ENCODE peak calls at places on chromosomes 12 and 14, in six cellular contexts. One of them, this sample, is unnamed.
A peak's percentile ranks its signal among the peaks of the same experiment; 100 is the strongest.

GRCh38 chr14:67532998-67533753 is at the start of gene PLEKHH1:
- DNase-seq in lower lobe of right lung: peak; percentile 85
- DNase-seq in mammary epithelial cell: peak; percentile 72
- DNase-seq in hepatocyte: peak; percentile 90
- DNase-seq in left ventricle myocardium inferior: peak; percentile 80
- DNase-seq in kidney: peak; percentile 92
- DNase-seq in this sample: peak; percentile 84

GRCh38 chr12:52168019-52168717 is 23.6 kb downstream of the KRT80 start:
- DNase-seq in mammary epithelial cell: peak; percentile 54
- DNase-seq in hepatocyte: peak; percentile 91
- DNase-seq in left ventricle myocardium inferior: no peak
- DNase-seq in kidney: no peak
- DNase-seq in lower lobe of right lung: no peak
- DNase-seq in this sample: peak; percentile 26

GRCh38 chr12:80400591-80400991 is 43.4 kb upstream of the PTPRQ start:
- DNase-seq in hepatocyte: no peak
- DNase-seq in left ventricle myocardium inferior: no peak
- DNase-seq in mammary epithelial cell: no peak
- DNase-seq in kidney: peak; percentile 45
- DNase-seq in lower lobe of right lung: no peak
- DNase-seq in this sample: no peak

GRCh38 chr12:102917026-102917787 is at the start of gene PAH:
- DNase-seq in hepatocyte: peak; percentile 86
- DNase-seq in lower lobe of right lung: peak; percentile 47
- DNase-seq in mammary epithelial cell: no peak
- DNase-seq in left ventricle myocardium inferior: no peak
- DNase-seq in kidney: peak; percentile 76
- DNase-seq in this sample: peak; percentile 63

GRCh38 chr12:109458771-109459208 is 18.3 kb downstream of the KCTD10 start:
- DNase-seq in left ventricle myocardium inferior: no peak
- DNase-seq in hepatocyte: no peak
- DNase-seq in lower lobe of right lung: no peak
- DNase-seq in kidney: no peak
- DNase-seq in mammary epithelial cell: no peak
- DNase-seq in this sample: no peak

GRCh38 chr14:75294649-75295033 is 16.0 kb downstream of the FOS start:
- DNase-seq in kidney: no peak
- DNase-seq in mammary epithelial cell: no peak
- DNase-seq in hepatocyte: peak; percentile 45
- DNase-seq in lower lobe of right lung: no peak
- DNase-seq in left ventricle myocardium inferior: no peak
- DNase-seq in this sample: no peak

GRCh38 chr12:32298917-32299316 is 100.4 kb upstream of the FGD4 start:
- DNase-seq in hepatocyte: no peak
- DNase-seq in mammary epithelial cell: no peak
- DNase-seq in lower lobe of right lung: no peak
- DNase-seq in kidney: no peak
- DNase-seq in left ventricle myocardium inferior: no peak
- DNase-seq in this sample: no peak

GRCh38 chr12:334114-334513 is 55.0 kb downstream of the KDM5A start:
- DNase-seq in mammary epithelial cell: no peak
- DNase-seq in hepatocyte: peak; percentile 11
- DNase-seq in kidney: no peak
- DNase-seq in lower lobe of right lung: no peak
- DNase-seq in left ventricle myocardium inferior: no peak
- DNase-seq in this sample: no peak

GRCh38 chr14:94394594-94395305 is 6.3 kb upstream of the SERPINA1 start:
- DNase-seq in left ventricle myocardium inferior: peak; percentile 38
- DNase-seq in lower lobe of right lung: peak; percentile 76
- DNase-seq in hepatocyte: peak; percentile 31
- DNase-seq in kidney: no peak
- DNase-seq in mammary epithelial cell: peak; percentile 47
- DNase-seq in this sample: no peak

GRCh38 chr12:113914806-113915205 is 51.3 kb downstream of the RBM19 start:
- DNase-seq in hepatocyte: no peak
- DNase-seq in left ventricle myocardium inferior: no peak
- DNase-seq in mammary epithelial cell: no peak
- DNase-seq in lower lobe of right lung: no peak
- DNase-seq in kidney: no peak
- DNase-seq in this sample: no peak

GRCh38 chr14:101542391-101542790 is 18.9 kb upstream of the DIO3 start:
- DNase-seq in hepatocyte: peak; percentile 79
- DNase-seq in mammary epithelial cell: no peak
- DNase-seq in lower lobe of right lung: no peak
- DNase-seq in kidney: no peak
- DNase-seq in left ventricle myocardium inferior: no peak
- DNase-seq in this sample: peak; percentile 50

GRCh38 chr14:34113991-34114390 is 163.1 kb upstream of the EGLN3 start:
- DNase-seq in left ventricle myocardium inferior: no peak
- DNase-seq in lower lobe of right lung: no peak
- DNase-seq in hepatocyte: no peak
- DNase-seq in kidney: no peak
- DNase-seq in mammary epithelial cell: no peak
- DNase-seq in this sample: no peak

GRCh38 chr12:131824450-131824849 is 3.7 kb upstream of the MMP17 start:
- DNase-seq in kidney: no peak
- DNase-seq in left ventricle myocardium inferior: no peak
- DNase-seq in lower lobe of right lung: no peak
- DNase-seq in mammary epithelial cell: no peak
- DNase-seq in hepatocyte: no peak
- DNase-seq in this sample: no peak

GRCh38 chr14:61602733-61603077 is 92.6 kb upstream of the HIF1A start:
- DNase-seq in left ventricle myocardium inferior: no peak
- DNase-seq in kidney: no peak
- DNase-seq in lower lobe of right lung: no peak
- DNase-seq in mammary epithelial cell: no peak
- DNase-seq in hepatocyte: no peak
- DNase-seq in this sample: peak; percentile 40

GRCh38 chr12:51519755-51520154 is 71.3 kb upstream of the SCN8A start:
- DNase-seq in kidney: no peak
- DNase-seq in hepatocyte: no peak
- DNase-seq in left ventricle myocardium inferior: no peak
- DNase-seq in mammary epithelial cell: no peak
- DNase-seq in lower lobe of right lung: no peak
- DNase-seq in this sample: no peak

GRCh38 chr12:70576341-70577282 is 60.6 kb downstream of the PTPRB start:
- DNase-seq in left ventricle myocardium inferior: no peak
- DNase-seq in kidney: no peak
- DNase-seq in mammary epithelial cell: peak; percentile 62
- DNase-seq in hepatocyte: peak; percentile 82
- DNase-seq in lower lobe of right lung: no peak
- DNase-seq in this sample: no peak

GRCh38 chr12:122866950-122867607 is 28.8 kb downstream of the VPS37B start:
- DNase-seq in mammary epithelial cell: no peak
- DNase-seq in hepatocyte: no peak
- DNase-seq in lower lobe of right lung: no peak
- DNase-seq in kidney: peak; percentile 80
- DNase-seq in left ventricle myocardium inferior: no peak
- DNase-seq in this sample: no peak

GRCh38 chr12:55641595-55641994 is 4.9 kb downstream of the OR10P1 start:
- DNase-seq in lower lobe of right lung: no peak
- DNase-seq in kidney: no peak
- DNase-seq in mammary epithelial cell: no peak
- DNase-seq in left ventricle myocardium inferior: no peak
- DNase-seq in hepatocyte: no peak
- DNase-seq in this sample: no peak

GRCh38 chr14:52315355-52315718 is 1.2 kb downstream of the PTGER2 start:
- DNase-seq in hepatocyte: no peak
- DNase-seq in mammary epithelial cell: no peak
- DNase-seq in lower lobe of right lung: peak; percentile 59
- DNase-seq in left ventricle myocardium inferior: no peak
- DNase-seq in kidney: no peak
- DNase-seq in this sample: no peak

GRCh38 chr12:95653761-95654546 is 102.7 kb upstream of the USP44 start:
- DNase-seq in hepatocyte: peak; percentile 49
- DNase-seq in lower lobe of right lung: no peak
- DNase-seq in kidney: no peak
- DNase-seq in mammary epithelial cell: peak; percentile 93
- DNase-seq in left ventricle myocardium inferior: no peak
- DNase-seq in this sample: peak; percentile 76

DNA sequence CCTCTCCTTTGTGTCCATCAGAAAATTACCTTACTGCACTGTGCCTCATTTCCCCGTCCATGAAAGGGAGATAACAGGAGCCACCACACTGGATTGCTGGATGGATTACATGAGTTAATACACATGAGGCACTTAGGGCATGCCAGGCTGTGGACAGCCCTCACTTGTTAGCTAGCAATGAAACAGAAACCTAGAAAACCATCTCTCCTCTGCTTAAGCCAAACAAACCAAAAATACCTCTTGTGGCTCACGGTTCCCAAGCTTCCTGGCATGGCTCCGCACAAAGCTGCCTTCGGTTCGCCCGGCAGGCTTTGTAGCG is 660 bp upstream of the HCFC2 start:
- DNase-seq in mammary epithelial cell: no peak
- DNase-seq in hepatocyte: no peak
- DNase-seq in kidney: no peak
- DNase-seq in left ventricle myocardium inferior: no peak
- DNase-seq in lower lobe of right lung: no peak
- DNase-seq in this sample: no peak
- H3K4me3 ChIP-seq in mammary epithelial cell: peak overlapping the region; percentile 99
- H3K4me3 ChIP-seq in hepatocyte: peak overlapping the region; percentile 93
- H3K4me3 ChIP-seq in kidney: peak overlapping the region; percentile 95
- H3K4me3 ChIP-seq in left ventricle myocardium inferior: peak overlapping the region; percentile 94
- H3K4me3 ChIP-seq in lower lobe of right lung: peak overlapping the region; percentile 90
- H3K4me3 ChIP-seq in this sample: peak overlapping the region; percentile 97

GRCh38 chr12:62258231-62258630 is 2.0 kb upstream of the USP15 start:
- DNase-seq in kidney: no peak
- DNase-seq in lower lobe of right lung: no peak
- DNase-seq in left ventricle myocardium inferior: no peak
- DNase-seq in mammary epithelial cell: no peak
- DNase-seq in hepatocyte: no peak
- DNase-seq in this sample: no peak

GRCh38 chr12:62260733-62261683 is 804 bp downstream of the USP15 start:
- DNase-seq in kidney: no peak
- DNase-seq in hepatocyte: peak; percentile 66
- DNase-seq in left ventricle myocardium inferior: peak; percentile 18
- DNase-seq in mammary epithelial cell: peak; percentile 68
- DNase-seq in lower lobe of right lung: peak; percentile 63
- DNase-seq in this sample: peak; percentile 22

GRCh38 chr12:62261876-62262275 is 1.7 kb downstream of the USP15 start:
- DNase-seq in lower lobe of right lung: no peak
- DNase-seq in left ventricle myocardium inferior: no peak
- DNase-seq in kidney: peak; percentile 44
- DNase-seq in hepatocyte: no peak
- DNase-seq in mammary epithelial cell: no peak
- DNase-seq in this sample: no peak

GRCh38 chr12:62259311-62259992 is 752 bp upstream of the USP15 start:
- DNase-seq in kidney: no peak
- DNase-seq in hepatocyte: peak; percentile 12
- DNase-seq in mammary epithelial cell: no peak
- DNase-seq in left ventricle myocardium inferior: no peak
- DNase-seq in lower lobe of right lung: no peak
- DNase-seq in this sample: no peak

GRCh38 chr12:62259993-62260732 is at the start of gene USP15:
- DNase-seq in hepatocyte: peak; percentile 98
- DNase-seq in lower lobe of right lung: peak; percentile 97
- DNase-seq in mammary epithelial cell: peak; percentile 96
- DNase-seq in kidney: peak; percentile 99
- DNase-seq in left ventricle myocardium inferior: peak; percentile 97
- DNase-seq in this sample: peak; percentile 99
- TF ChIP-seq CTCF in hepatocyte: peak; percentile 85
- TF ChIP-seq CTCF in lower lobe of right lung: peak; percentile 78
- TF ChIP-seq CTCF in mammary epithelial cell: peak; percentile 50
- TF ChIP-seq CTCF in kidney: peak; percentile 38
- TF ChIP-seq CTCF in left ventricle myocardium inferior: peak; percentile 84
- TF ChIP-seq CTCF in this sample: peak; percentile 75

GRCh38 chr14:31913370-31913769 is 163.7 kb upstream of the ARHGAP5 start:
- DNase-seq in mammary epithelial cell: no peak
- DNase-seq in left ventricle myocardium inferior: no peak
- DNase-seq in kidney: no peak
- DNase-seq in hepatocyte: no peak
- DNase-seq in lower lobe of right lung: no peak
- DNase-seq in this sample: no peak

GRCh38 chr14:31909977-31910376 is 167.1 kb upstream of the ARHGAP5 start:
- DNase-seq in lower lobe of right lung: no peak
- DNase-seq in mammary epithelial cell: no peak
- DNase-seq in hepatocyte: no peak
- DNase-seq in left ventricle myocardium inferior: no peak
- DNase-seq in kidney: no peak
- DNase-seq in this sample: no peak

DNA sequence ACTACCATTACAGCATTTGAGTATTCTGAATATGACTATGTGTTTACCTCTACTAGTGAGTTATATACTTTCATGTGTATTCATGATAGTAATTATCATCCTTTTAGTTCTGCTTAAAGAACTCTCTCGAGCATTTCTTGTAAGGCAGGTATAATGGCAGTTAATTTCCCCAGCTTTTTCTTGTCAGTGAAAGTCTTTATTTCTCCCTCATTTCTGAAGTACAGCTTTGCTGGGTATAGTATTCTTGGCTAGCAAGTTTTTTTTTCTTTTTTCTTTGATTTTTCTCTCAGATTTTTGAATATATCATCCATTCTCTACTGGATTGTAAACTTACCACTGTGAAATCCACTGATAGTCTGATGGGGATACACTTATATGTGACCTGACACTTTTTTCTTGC is 165.9 kb upstream of the ARHGAP5 start:
- DNase-seq in lower lobe of right lung: no peak
- DNase-seq in kidney: no peak
- DNase-seq in mammary epithelial cell: no peak
- DNase-seq in left ventricle myocardium inferior: no peak
- DNase-seq in hepatocyte: no peak
- DNase-seq in this sample: no peak
- H3K4me1 ChIP-seq in lower lobe of right lung: no peaks in the 10 kb centered on the region
- H3K4me1 ChIP-seq in kidney: no peaks in the 10 kb centered on the region
- H3K4me1 ChIP-seq in mammary epithelial cell: no peaks in the 10 kb centered on the region
- H3K4me1 ChIP-seq in left ventricle myocardium inferior: peaks cover 5% of the 10 kb centered on the region
- H3K4me1 ChIP-seq in hepatocyte: no peaks in the 10 kb centered on the region
- H3K4me1 ChIP-seq in this sample: no peaks in the 10 kb centered on the region

DNA sequence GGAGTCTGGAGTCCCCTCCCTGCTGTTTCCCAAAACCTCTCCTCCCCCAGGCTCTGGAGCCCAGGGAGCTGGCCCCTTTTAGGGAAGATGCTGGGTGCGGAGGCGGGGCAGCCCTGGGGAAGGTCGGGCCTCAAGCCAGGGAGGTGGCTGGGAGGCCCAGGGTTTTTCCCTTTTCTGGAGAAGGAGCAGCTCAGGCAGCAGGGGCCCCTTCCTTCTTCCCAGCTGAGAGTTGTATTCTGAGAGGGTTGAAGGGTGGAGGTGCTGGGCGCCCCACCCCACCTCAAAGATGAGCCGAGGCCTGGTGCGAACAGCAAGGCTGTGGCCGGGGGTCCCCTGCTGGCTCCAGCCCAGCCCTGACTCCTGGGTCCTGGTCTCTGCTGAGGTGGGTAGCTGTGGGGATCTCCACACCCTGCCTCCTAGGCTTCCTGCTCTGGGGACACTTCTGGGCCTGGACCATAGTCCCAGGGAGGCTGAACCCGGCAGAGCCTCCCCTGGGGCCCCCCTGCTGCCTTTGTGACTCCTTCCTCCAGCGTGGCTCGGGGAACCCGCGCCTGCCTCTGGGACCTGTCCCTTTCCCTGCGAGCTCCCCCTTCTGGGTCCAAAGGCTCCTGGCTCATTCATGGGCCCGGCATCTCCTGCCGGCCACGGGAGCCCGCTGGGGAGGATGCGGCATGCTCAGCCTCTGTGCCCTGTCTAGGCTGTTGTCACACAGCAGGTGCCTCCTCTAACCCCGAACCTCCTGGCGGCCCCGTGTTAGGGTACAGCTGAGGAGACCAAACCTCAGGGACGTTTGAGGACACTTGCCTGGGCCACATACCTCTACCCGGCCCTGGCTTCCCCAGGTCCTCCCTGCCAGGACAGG is 4.4 kb downstream of the TRMT61A start:
- DNase-seq in kidney: peak; percentile 76
- DNase-seq in lower lobe of right lung: no peak
- DNase-seq in hepatocyte: no peak
- DNase-seq in left ventricle myocardium inferior: no peak
- DNase-seq in mammary epithelial cell: no peak
- DNase-seq in this sample: no peak
- H3K4me3 ChIP-seq in kidney: no peak overlapping the region
- H3K4me3 ChIP-seq in lower lobe of right lung: no peak overlapping the region
- H3K4me3 ChIP-seq in hepatocyte: no peak overlapping the region
- H3K4me3 ChIP-seq in left ventricle myocardium inferior: no peak overlapping the region
- H3K4me3 ChIP-seq in mammary epithelial cell: no peak overlapping the region
- H3K4me3 ChIP-seq in this sample: no peak overlapping the region

This sample was measured in Caco-2.